ENCODE peak calls at places on chromosomes 16 and 17, in nine cellular contexts. I is Peyer's patch; Y is hepatic stellate cell; P is AG08395; W is iPS DF 19.7; K is WERI-Rb-1; R is mammary epithelial cell; L is effector CD4-positive, alpha-beta T cell; O is myocyte. E is an unnamed sample.
A peak's percentile ranks its signal among the peaks of the same experiment; 100 is the strongest.

GRCh38 chr17:73753751-73754496 is 109.7 kb upstream of the SDK2 start:
- DNase-seq in I (no peak), Y (no peak), P (no peak), W (no peak), K (no peak), R (no peak), L (no peak), O (no peak), E (no peak)

GRCh38 chr17:18176152-18176551 is 7.5 kb upstream of the ALKBH5 start:
- DNase-seq in I (no peak), Y (no peak), P (no peak), W (no peak), K (no peak), R (no peak), L (no peak), O (no peak), E (no peak)

GRCh38 chr17:50051082-50051576 is 4.8 kb upstream of the ITGA3 start:
- DNase-seq in I (no peak), Y (peak; percentile 78), P (peak; percentile 75), W (no peak), K (no peak), R (peak; percentile 93), L (no peak), O (peak; percentile 50), E (peak; percentile 45)

GRCh38 chr16:57801856-57802634 is at the start of gene KIFC3:
- DNase-seq in I (peak; percentile 81), Y (peak; percentile 77), P (peak; percentile 82), W (no peak), K (peak; percentile 74), R (peak; percentile 50), L (peak; percentile 41), O (peak; percentile 67), E (peak; percentile 68)

GRCh38 chr16:88013766-88014165 is 62.5 kb downstream of the BANP start:
- DNase-seq in I (peak; percentile 51), Y (no peak), P (no peak), W (no peak), K (no peak), R (no peak), L (no peak), O (no peak), E (no peak)

GRCh38 chr17:17070931-17071330 is 28.7 kb downstream of the MPRIP start:
- DNase-seq in I (peak; percentile 62), Y (no peak), P (no peak), W (no peak), K (no peak), R (no peak), L (no peak), O (no peak), E (no peak)

GRCh38 chr16:89294486-89294885 is 77.0 kb downstream of the ZNF778 start:
- DNase-seq in I (no peak), Y (no peak), P (no peak), W (no peak), K (no peak), R (no peak), L (no peak), O (no peak), E (no peak)

GRCh38 chr16:87263418-87264052 is 53.7 kb downstream of the C16orf95 start:
- DNase-seq in I (no peak), Y (no peak), P (no peak), W (no peak), K (no peak), R (no peak), L (no peak), O (peak; percentile 6), E (no peak)

GRCh38 chr16:27174007-27174406 is 29.3 kb upstream of the KDM8 start:
- DNase-seq in I (peak; percentile 55), Y (no peak), P (no peak), W (no peak), K (no peak), R (no peak), L (peak; percentile 46), O (no peak), E (no peak)

GRCh38 chr16:9151074-9151473 is 59.6 kb downstream of the HAPSTR1 start:
- DNase-seq in I (no peak), Y (no peak), P (no peak), W (no peak), K (no peak), R (no peak), L (no peak), O (no peak), E (no peak)

GRCh38 chr17:49197346-49197998 is 12.9 kb downstream of the GNGT2 start:
- DNase-seq in I (no peak), Y (no peak), P (no peak), W (no peak), K (no peak), R (peak; percentile 8), L (no peak), O (no peak), E (no peak)

GRCh38 chr16:30054959-30055553 is 10.5 kb upstream of the ALDOA start:
- DNase-seq in I (peak; percentile 78), Y (no peak), P (no peak), W (no peak), K (peak; percentile 84), R (peak; percentile 75), L (no peak), O (no peak), E (no peak)

GRCh38 chr17:15269087-15269486 is 4.0 kb upstream of the PMP22 start:
- DNase-seq in I (no peak), Y (no peak), P (no peak), W (no peak), K (no peak), R (no peak), L (no peak), O (no peak), E (no peak)

GRCh38 chr16:1650131-1650530 is 27.9 kb upstream of the JPT2 start:
- DNase-seq in I (no peak), Y (no peak), P (no peak), W (no peak), K (no peak), R (no peak), L (no peak), O (no peak), E (no peak)

GRCh38 chr17:53627511-53627910 is 195.2 kb upstream of the KIF2B start:
- DNase-seq in I (no peak), Y (no peak), P (peak; percentile 7), W (no peak), K (no peak), R (peak; percentile 55), L (no peak), O (peak; percentile 8), E (peak; percentile 36)

GRCh38 chr16:30533748-30534367 is 800 bp downstream of the ZNF747 start:
- DNase-seq in I (no peak), Y (peak; percentile 31), P (no peak), W (no peak), K (no peak), R (no peak), L (no peak), O (peak; percentile 10), E (no peak)